ENCODE peak calls at places on chromosomes 7 and 10, in six cellular contexts. Z is lower leg skin, X is mucosa of descending colon, E is foreskin fibroblast, Y is astrocyte, O is brain microvascular endothelial cell. R is an unnamed sample.

GRCh38 chr10:51244739-51245138 is 170.5 kb downstream of the PRKG1 start:
- DNase-seq in Z (no peak), X (no peak), E (peak), Y (peak), O (peak), R (no peak)

GRCh38 chr10:104322416-104322782 is 15.9 kb downstream of the ITPRIP start:
- DNase-seq in Z (peak), X (no peak), E (no peak), Y (no peak), O (no peak), R (no peak)

GRCh38 chr7:40700653-40701475 is 566.1 kb downstream of the SUGCT start:
- DNase-seq in Z (no peak), X (no peak), E (peak), Y (peak), O (no peak), R (no peak)

GRCh38 chr7:99292127-99292526 is 19.5 kb downstream of the MYH16 start:
- DNase-seq in Z (no peak), X (no peak), E (no peak), Y (no peak), O (no peak), R (no peak)

GRCh38 chr10:73416571-73416970 is 2.7 kb upstream of the ANXA7 start:
- DNase-seq in Z (no peak), X (no peak), E (no peak), Y (no peak), O (no peak), R (no peak)

GRCh38 chr7:25196132-25196896 is 32.0 kb downstream of the NPVF start:
- DNase-seq in Z (no peak), X (no peak), E (no peak), Y (no peak), O (no peak), R (no peak)

GRCh38 chr10:113965683-113966082 is 78.0 kb upstream of the ADRB1 start:
- DNase-seq in Z (no peak), X (no peak), E (no peak), Y (no peak), O (no peak), R (no peak)

GRCh38 chr10:130236711-130237110 is 100.5 kb downstream of the GLRX3 start:
- DNase-seq in Z (peak), X (no peak), E (no peak), Y (no peak), O (no peak), R (no peak)

GRCh38 chr7:44477063-44477830 is 13.2 kb downstream of the NUDCD3 start:
- DNase-seq in Z (peak), X (peak), E (peak), Y (peak), O (peak), R (no peak)

GRCh38 chr7:18505870-18506460 is 10.4 kb downstream of the HDAC9 start:
- DNase-seq in Z (no peak), X (no peak), E (peak), Y (peak), O (peak), R (no peak)

GRCh38 chr10:130021373-130021950 is 57.4 kb upstream of the EBF3 start:
- DNase-seq in Z (peak), X (no peak), E (peak), Y (peak), O (peak), R (no peak)

DNA sequence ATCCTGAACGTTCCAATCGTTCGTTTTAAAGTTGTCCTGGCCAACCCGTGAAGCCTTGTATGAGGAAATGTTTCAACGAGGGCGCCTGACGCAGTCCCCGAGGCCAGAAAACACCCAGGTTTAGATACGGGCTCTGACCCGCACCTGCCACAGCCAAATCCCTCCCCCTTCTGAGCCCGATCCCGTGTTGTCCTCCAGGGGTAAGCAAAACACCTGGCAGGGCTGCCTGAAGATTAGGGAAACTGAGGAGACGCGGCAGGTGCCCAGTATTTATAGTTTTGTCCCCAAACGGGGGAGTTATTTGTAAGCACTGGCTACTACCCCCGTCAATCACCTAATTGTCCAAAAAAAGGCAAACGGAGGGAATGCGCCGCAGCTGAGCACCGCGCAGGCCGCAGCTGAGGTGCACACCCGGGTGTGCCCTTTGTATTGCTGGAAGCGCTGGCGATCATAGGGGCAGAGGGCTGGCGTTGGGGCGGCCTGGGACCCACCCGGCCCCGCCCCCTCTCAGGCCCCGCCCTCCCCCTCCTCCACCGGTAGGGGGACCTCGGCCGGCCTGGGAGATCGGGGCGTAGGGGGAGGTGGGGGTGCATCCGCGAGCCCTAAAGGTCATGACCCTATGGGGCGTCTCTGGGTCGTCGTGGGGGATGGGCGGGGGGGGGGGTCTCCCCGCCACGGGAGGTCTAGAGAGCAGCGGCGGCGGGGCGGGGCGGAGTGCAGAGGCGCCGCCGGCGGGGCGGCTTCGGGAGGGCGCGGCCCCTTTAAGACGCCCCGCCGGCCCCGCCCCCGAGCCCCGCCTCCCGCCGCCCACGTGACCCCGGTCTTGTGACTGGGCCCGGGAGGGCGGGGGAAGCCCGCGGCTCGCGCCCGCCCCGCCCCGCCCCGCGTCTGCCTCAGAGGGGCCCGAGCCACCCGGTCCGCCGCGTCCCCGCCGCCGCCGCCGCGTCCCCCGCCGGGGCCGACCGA is at the start of gene BRI3:
- DNase-seq in Z (peak), X (peak), E (peak), Y (peak), O (peak), R (peak)
- TF ChIP-seq CTCF in Z (no peak), X (peak), E (no peak), Y (no peak), O (peak), R (peak)

GRCh38 chr7:1502845-1503244 is 1.3 kb downstream of the INTS1 start:
- DNase-seq in Z (no peak), X (no peak), E (no peak), Y (no peak), O (no peak), R (peak)

GRCh38 chr7:1503816-1504775 is at the start of gene INTS1:
- DNase-seq in Z (peak), X (peak), E (peak), Y (peak), O (peak), R (peak)

GRCh38 chr7:1508277-1508758 is 4.1 kb upstream of the INTS1 start:
- DNase-seq in Z (no peak), X (no peak), E (no peak), Y (no peak), O (no peak), R (peak)

GRCh38 chr7:1503390-1503789 is 799 bp downstream of the INTS1 start:
- DNase-seq in Z (no peak), X (peak), E (no peak), Y (no peak), O (no peak), R (no peak)

DNA sequence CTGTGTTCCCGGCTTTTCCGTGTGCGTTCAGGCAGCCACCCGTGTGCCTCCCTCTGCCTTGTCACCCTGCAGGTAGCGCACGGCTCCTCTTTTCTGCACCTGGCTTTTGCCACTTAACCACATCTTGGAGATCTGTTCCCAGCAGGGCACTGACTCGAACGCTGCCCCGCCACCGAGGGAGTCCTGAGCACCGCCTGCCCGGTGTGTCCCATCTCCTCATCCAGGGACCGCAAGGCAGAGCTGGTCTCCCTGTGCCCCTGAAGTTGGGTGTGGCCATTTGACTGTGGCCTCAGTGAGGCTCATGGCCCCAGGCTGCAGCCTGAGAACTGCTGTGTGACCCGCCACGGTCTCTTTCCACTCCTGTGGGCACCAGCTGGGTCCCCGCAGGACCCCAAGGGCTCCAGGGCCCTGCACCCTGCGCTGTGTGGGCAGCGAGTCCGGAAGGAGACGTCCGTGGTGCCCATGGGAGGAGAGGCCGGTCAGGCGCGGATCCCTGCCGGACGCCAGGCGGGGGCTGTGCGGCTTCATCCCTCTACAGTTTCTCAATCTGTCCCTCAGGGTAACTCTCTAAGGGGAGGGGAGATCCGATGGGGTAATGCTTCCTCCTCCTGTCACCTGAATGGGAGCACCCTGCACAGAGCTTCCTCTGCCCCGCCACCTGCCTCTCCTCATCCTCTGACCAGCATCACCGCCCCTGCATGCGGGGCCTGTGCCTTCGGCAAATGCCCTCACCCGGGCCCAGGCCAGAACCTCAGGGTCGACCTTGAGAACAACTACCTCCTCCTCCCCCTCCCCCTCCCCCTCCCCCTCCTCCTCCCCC is 1.8 kb upstream of the INTS1 start:
- DNase-seq in Z (no peak), X (peak), E (no peak), Y (no peak), O (no peak), R (no peak)
- H3K4me3 ChIP-seq in Z (no peak), X (no peak), E (no peak), Y (no peak), O (no peak), R (no peak)

DNA sequence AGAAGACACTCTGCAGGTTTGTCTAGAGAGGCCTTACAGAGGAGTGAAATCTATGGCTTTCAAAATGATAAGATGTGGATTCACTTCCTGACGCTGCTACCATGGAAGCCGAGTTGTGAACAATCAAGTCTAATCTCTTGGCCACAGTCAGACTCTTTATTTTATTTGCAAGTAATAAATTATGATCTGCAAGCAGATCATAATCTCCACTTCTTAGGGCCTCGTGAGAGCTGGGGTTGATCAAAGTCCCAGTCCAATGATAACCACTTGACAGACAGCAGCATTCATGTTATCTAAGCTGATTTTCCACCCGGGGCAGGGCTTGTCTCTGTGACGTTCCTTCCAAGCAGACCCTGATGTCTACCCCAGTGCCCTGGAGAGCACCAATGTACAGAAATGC is 776.4 kb upstream of the AUTS2 start:
- DNase-seq in Z (no peak), X (no peak), E (no peak), Y (no peak), O (no peak), R (no peak)
- TF ChIP-seq CTCF in Z (no peak), X (no peak), E (no peak), Y (no peak), O (no peak), R (no peak)

DNA sequence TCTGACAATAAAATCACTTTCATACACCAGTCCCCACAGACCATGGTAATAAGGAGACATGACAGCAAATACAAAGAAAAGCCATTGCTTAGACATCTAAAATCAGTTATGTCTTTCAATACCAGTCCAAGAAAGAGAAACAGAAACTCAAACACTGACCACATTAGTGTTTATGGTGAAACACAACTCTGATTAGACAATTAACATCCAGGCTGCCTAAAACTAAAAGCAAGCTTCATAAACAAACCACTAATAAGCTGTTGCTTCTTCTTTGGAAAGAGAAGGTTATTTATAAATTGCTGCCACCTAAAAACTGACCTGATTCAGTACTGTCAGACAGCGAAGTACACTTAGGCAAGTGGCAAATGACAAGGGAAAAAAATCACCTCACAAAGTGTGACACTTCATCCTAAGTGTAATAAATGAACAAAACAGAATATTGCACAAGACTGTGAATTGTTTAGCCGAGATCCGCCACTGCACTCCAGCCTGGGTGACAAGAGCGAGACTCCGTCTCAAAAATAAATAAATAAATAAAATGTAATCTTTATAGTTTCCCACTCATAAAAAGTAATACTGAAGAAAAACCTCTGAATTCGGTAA is 277.4 kb downstream of the PARD3 start:
- DNase-seq in Z (no peak), X (no peak), E (no peak), Y (no peak), O (no peak), R (no peak)
- H3K4me3 ChIP-seq in Z (no peak), X (no peak), E (peak), Y (no peak), O (no peak), R (no peak)

GRCh38 chr10:97445722-97446639 is at the start of the genes EXOSC1 and ZDHHC16:
- DNase-seq in Z (peak), X (peak), E (peak), Y (peak), O (peak), R (peak)
- TF ChIP-seq CTCF in Z (no peak), X (no peak), E (peak), Y (no peak), O (no peak), R (no peak)

R was measured in left lung.